ENCODE peak calls at places on chromosome 21, in seven cellular contexts. U is GM19239, M is amniotic stem cell, Y is neural crest cell, X is aorta, E is NAMALWA, B is cardiac fibroblast. S is an unnamed sample.
A peak's percentile ranks its signal among the peaks of the same experiment; 100 is the strongest.

GRCh38 chr21:35303085-35303484 is 254.0 kb upstream of the RUNX1 start:
- DNase-seq in B (peak; percentile 87), X (no peak), M (peak; percentile 53), Y (no peak), U (no peak), E (no peak), S (no peak)

GRCh38 chr21:30408782-30409494 is 13.1 kb downstream of the KRTAP13-1 start:
- DNase-seq in E (peak; percentile 50), M (no peak), B (peak; percentile 81), Y (peak; percentile 46), X (no peak), U (no peak), S (peak; percentile 9)

GRCh38 chr21:45357436-45358260 is 47.3 kb upstream of the COL18A1 start:
- DNase-seq in Y (no peak), B (peak; percentile 44), U (no peak), E (no peak), M (no peak), X (no peak), S (no peak)

GRCh38 chr21:35046880-35047229 is 2.2 kb downstream of the RUNX1 start:
- DNase-seq in U (no peak), X (peak; percentile 51), Y (no peak), B (no peak), M (no peak), E (no peak), S (no peak)

GRCh38 chr21:33828083-33828482 is 87.5 kb downstream of the ATP5PO start:
- DNase-seq in Y (no peak), X (no peak), U (no peak), M (no peak), E (no peak), B (peak; percentile 47), S (no peak)

GRCh38 chr21:41133896-41134522 is 34.0 kb upstream of the BACE2 start:
- DNase-seq in E (peak; percentile 51), M (no peak), U (peak; percentile 44), X (no peak), Y (no peak), B (peak; percentile 41), S (no peak)

GRCh38 chr21:29719561-29719960 is 220.2 kb downstream of the GRIK1 start:
- DNase-seq in E (no peak), U (no peak), B (no peak), M (no peak), Y (no peak), X (no peak), S (no peak)

GRCh38 chr21:46196733-46197132 is 12.5 kb upstream of the SPATC1L start:
- DNase-seq in X (peak; percentile 32), U (no peak), B (no peak), M (no peak), Y (no peak), E (no peak), S (no peak)

GRCh38 chr21:35226960-35227741 is 178.0 kb upstream of the RUNX1 start:
- DNase-seq in E (peak; percentile 99), Y (no peak), M (no peak), X (no peak), B (no peak), U (no peak), S (peak; percentile 77)

GRCh38 chr21:46347203-46347550 is 23.2 kb downstream of the PCNT start:
- DNase-seq in M (no peak), X (peak; percentile 6), B (no peak), Y (no peak), E (no peak), U (no peak), S (no peak)

GRCh38 chr21:45540601-45540970 is 1.7 kb downstream of the SLC19A1 start:
- DNase-seq in E (no peak), X (peak; percentile 44), M (no peak), Y (no peak), B (no peak), U (no peak), S (no peak)

GRCh38 chr21:45846373-45847160 is 135.0 kb upstream of the COL6A1 start:
- DNase-seq in E (no peak), Y (no peak), M (no peak), X (no peak), B (peak; percentile 72), U (no peak), S (no peak)

GRCh38 chr21:38913120-38913975 is 107.6 kb downstream of the ETS2 start:
- DNase-seq in M (no peak), X (peak; percentile 75), B (peak; percentile 90), U (no peak), E (peak; percentile 14), Y (peak; percentile 14), S (peak; percentile 85)

GRCh38 chr21:27571706-27572105 is 604.8 kb upstream of the ADAMTS5 start:
- DNase-seq in Y (no peak), B (peak; percentile 24), E (no peak), M (no peak), U (no peak), X (no peak), S (no peak)

GRCh38 chr21:46628868-46629267 is 6.6 kb upstream of the PRMT2 start:
- DNase-seq in Y (no peak), E (no peak), M (no peak), X (no peak), U (no peak), B (no peak), S (no peak)

GRCh38 chr21:43272591-43272990 is 103.8 kb downstream of the CRYAA start:
- DNase-seq in E (no peak), Y (no peak), B (no peak), X (peak; percentile 33), U (no peak), M (no peak), S (no peak)

S was measured in NCI-H510A.